ENCODE peak calls at places on chromosomes 12 and 14, in four cellular contexts. V is progenitor cell of endocrine pancreas, S is MCF 10A, D is GM12878. F is an unnamed sample.

GRCh38 chr14:68790656-68791077 is 2.2 kb downstream of the ZFP36L1 start:
- DNase-seq in V (no peak), D (no peak), S (no peak), F (no peak)

GRCh38 chr12:131860472-131861260 is 32.5 kb downstream of the MMP17 start:
- DNase-seq in D (no peak), V (no peak), S (peak), F (no peak)

GRCh38 chr14:66495214-66496098 is 9.3 kb downstream of the CCDC196 start:
- DNase-seq in V (no peak), D (peak), S (peak), F (peak)

GRCh38 chr12:49824886-49825285 is 3.3 kb downstream of the NCKAP5L start:
- DNase-seq in D (no peak), S (no peak), V (no peak), F (no peak)

GRCh38 chr12:94282675-94283074 is 134.3 kb downstream of the PLXNC1 start:
- DNase-seq in V (no peak), S (no peak), D (no peak), F (no peak)

GRCh38 chr12:90366286-90366685 is 588.7 kb downstream of the CCER1 start:
- DNase-seq in D (no peak), V (no peak), S (peak), F (no peak)

GRCh38 chr12:131386167-131386521 is 324.7 kb upstream of the SFSWAP start:
- DNase-seq in S (no peak), V (no peak), D (no peak), F (no peak)

GRCh38 chr14:105187116-105187515 is 6.0 kb upstream of the NUDT14 start:
- DNase-seq in S (no peak), D (no peak), V (no peak), F (no peak)

GRCh38 chr12:67111182-67111581 is 158.0 kb upstream of the CAND1 start:
- DNase-seq in D (no peak), V (no peak), S (no peak), F (no peak)

GRCh38 chr14:71620401-71620800 is 311.8 kb upstream of the RGS6 start:
- DNase-seq in S (no peak), V (no peak), D (no peak), F (no peak)

GRCh38 chr14:94164685-94165431 is 9.3 kb upstream of the PPP4R4 start:
- DNase-seq in S (no peak), D (no peak), V (no peak), F (no peak)

GRCh38 chr14:45519770-45520169 is 266.8 kb upstream of the MIS18BP1 start:
- DNase-seq in S (no peak), D (no peak), V (no peak), F (no peak)

GRCh38 chr14:68637106-68638021 is 155.5 kb downstream of the ZFP36L1 start:
- DNase-seq in D (no peak), S (no peak), V (peak), F (no peak)

GRCh38 chr12:23855813-23856212 is 93.7 kb downstream of the SOX5 start:
- DNase-seq in D (peak), S (no peak), V (no peak), F (no peak)

GRCh38 chr12:76719171-76719631 is 44.7 kb upstream of the ZDHHC17 start:
- DNase-seq in V (no peak), D (no peak), S (peak), F (no peak)

GRCh38 chr14:76827696-76828301 is 1.6 kb downstream of the LRRC74A start:
- DNase-seq in D (no peak), S (no peak), V (no peak), F (no peak)

GRCh38 chr14:70822706-70823185 is 13.4 kb upstream of the MAP3K9 start:
- DNase-seq in V (peak), S (no peak), D (no peak), F (peak)

GRCh38 chr12:60191676-60192359 is 596.0 kb downstream of the SLC16A7 start:
- DNase-seq in V (no peak), S (no peak), D (no peak), F (no peak)

GRCh38 chr12:18595406-18595805 is 142.4 kb downstream of the PLCZ1 start:
- DNase-seq in S (no peak), D (no peak), V (no peak), F (no peak)

GRCh38 chr12:64835926-64836325 is 11.5 kb downstream of the TBC1D30 start:
- DNase-seq in S (no peak), D (no peak), V (no peak), F (no peak)

GRCh38 chr14:76257111-76257803 is 105.5 kb downstream of the GPATCH2L start:
- DNase-seq in S (peak), V (no peak), D (no peak), F (no peak)

GRCh38 chr12:85996280-85996679 is 122.2 kb downstream of the NTS start:
- DNase-seq in S (peak), V (no peak), D (no peak), F (no peak)

GRCh38 chr12:10607885-10608458 is 5.4 kb downstream of the MAGOHB start:
- DNase-seq in S (peak), D (no peak), V (no peak), F (no peak)

GRCh38 chr12:124742702-124743101 is 121.0 kb downstream of the SCARB1 start:
- DNase-seq in S (no peak), V (no peak), D (no peak), F (no peak)

GRCh38 chr14:34113991-34114390 is 163.1 kb upstream of the EGLN3 start:
- DNase-seq in D (no peak), V (no peak), S (no peak), F (no peak)

GRCh38 chr12:94039914-94040313 is 108.5 kb upstream of the PLXNC1 start:
- DNase-seq in D (no peak), S (no peak), V (no peak), F (no peak)

GRCh38 chr14:37051153-37051552 is 121.3 kb downstream of the SLC25A21 start:
- DNase-seq in V (no peak), S (peak), D (no peak), F (no peak)

GRCh38 chr14:64720190-64720589 is 16.0 kb downstream of the PLEKHG3 start:
- DNase-seq in D (no peak), S (peak), V (no peak), F (no peak)

GRCh38 chr12:94500831-94501567 is 41.3 kb upstream of the CEP83 start:
- DNase-seq in D (no peak), S (peak), V (no peak), F (no peak)

GRCh38 chr12:132713123-132713522 is 2.5 kb downstream of the PGAM5 start:
- DNase-seq in D (no peak), S (no peak), V (no peak), F (no peak)

GRCh38 chr14:103846569-103847438 is 571 bp downstream of the PPP1R13B start:
- DNase-seq in V (peak), D (no peak), S (peak), F (no peak)

GRCh38 chr14:100145682-100146464 is 13.6 kb downstream of the DEGS2 start:
- DNase-seq in V (no peak), D (no peak), S (no peak), F (no peak)

GRCh38 chr12:132400011-132400641 is 70.7 kb upstream of the GALNT9 start:
- DNase-seq in V (no peak), D (no peak), S (no peak), F (no peak)

GRCh38 chr14:100076133-100076532 is 10.9 kb downstream of the EVL start:
- DNase-seq in S (peak), D (no peak), V (no peak), F (no peak)

GRCh38 chr12:123986374-123986920 is 13.4 kb downstream of the ZNF664 start:
- DNase-seq in V (no peak), S (no peak), D (no peak), F (no peak)

GRCh38 chr14:22572562-22573058 is 16.4 kb downstream of the DAD1 start:
- DNase-seq in S (no peak), D (no peak), V (no peak), F (no peak)

GRCh38 chr14:92633274-92633616 is 115.2 kb downstream of the LGMN start:
- DNase-seq in D (no peak), V (no peak), S (no peak), F (no peak)
- TF ChIP-seq CTCF in D (no peak), V (no peak), S (no peak), F (no peak)

GRCh38 chr12:12398026-12398859 is 41.4 kb downstream of the BORCS5 start:
- DNase-seq in V (no peak), D (no peak), S (peak), F (no peak)
- TF ChIP-seq CTCF in V (no peak), D (no peak), S (no peak), F (no peak)

GRCh38 chr12:114355389-114356088 is 50.4 kb downstream of the TBX5 start:
- DNase-seq in D (no peak), S (peak), V (no peak), F (no peak)
- TF ChIP-seq CTCF in D (no peak), S (no peak), V (peak), F (peak)

GRCh38 chr12:108394196-108394595 is 55.1 kb upstream of the CMKLR1 start:
- DNase-seq in S (no peak), V (no peak), D (no peak), F (no peak)
- TF ChIP-seq CTCF in S (no peak), V (no peak), D (no peak), F (no peak)

DNA sequence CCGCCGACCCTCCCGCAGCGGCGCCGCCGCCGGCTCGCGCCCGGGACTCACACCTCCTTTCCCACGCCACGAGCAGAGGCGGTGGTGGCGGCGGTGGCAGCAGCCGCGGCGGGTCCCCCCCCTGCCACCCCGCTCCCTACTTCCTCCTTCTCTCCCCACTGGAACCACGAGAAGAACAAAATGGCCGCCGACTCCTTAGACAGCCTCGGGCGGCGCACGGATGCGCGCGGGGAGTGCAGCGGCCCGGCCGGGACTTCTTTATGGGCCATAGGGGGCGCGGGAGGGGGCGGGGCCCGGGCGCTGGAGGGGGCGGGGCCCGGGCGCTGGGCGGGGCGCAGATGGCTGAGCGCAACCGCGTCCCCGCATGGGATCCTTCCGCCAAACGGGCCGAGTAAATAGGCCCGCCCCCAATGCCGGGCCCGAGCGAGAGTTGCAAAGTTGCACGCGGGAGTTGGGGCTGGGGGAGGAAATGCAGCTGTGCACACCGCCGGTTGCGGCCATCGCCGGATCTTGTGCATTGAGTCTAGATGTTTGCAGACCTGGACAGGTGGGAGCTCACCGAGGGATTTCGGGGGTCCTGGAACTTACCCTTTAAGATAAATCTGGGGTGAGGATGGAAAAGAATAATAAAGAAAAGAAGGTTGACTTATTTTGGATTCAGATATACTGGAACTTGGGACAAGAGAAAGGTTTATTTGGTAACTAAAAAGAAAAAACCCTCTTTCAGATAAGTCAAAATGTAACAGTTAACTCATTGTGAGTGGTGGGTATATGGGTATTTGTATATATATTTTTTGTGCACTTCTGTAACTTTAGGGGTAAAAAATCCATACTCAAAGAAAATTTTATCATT is at the start of gene PPP1CC:
- DNase-seq in V (peak), S (peak), D (peak), F (peak)
- TF ChIP-seq CTCF in V (no peak), S (no peak), D (no peak), F (no peak)

GRCh38 chr12:57087689-57088441 is 1.0 kb upstream of the NAB2 start:
- DNase-seq in D (peak), S (peak), V (peak), F (peak)

GRCh38 chr12:57086951-57087688 is 1.8 kb upstream of the NAB2 start:
- DNase-seq in V (peak), D (no peak), S (peak), F (no peak)

GRCh38 chr12:57089259-57090245 is 638 bp downstream of the NAB2 start:
- DNase-seq in V (no peak), D (no peak), S (peak), F (peak)

GRCh38 chr12:57088442-57089258 is at the start of gene NAB2:
- DNase-seq in S (peak), D (peak), V (peak), F (peak)

GRCh38 chr12:57085999-57086950 is 2.6 kb upstream of the NAB2 start:
- DNase-seq in S (peak), V (no peak), D (no peak), F (no peak)
- TF ChIP-seq CTCF in S (no peak), V (peak), D (peak), F (peak)

GRCh38 chr14:29489911-29490310 is 437.7 kb downstream of the PRKD1 start:
- DNase-seq in V (no peak), D (no peak), S (no peak), F (no peak)

DNA sequence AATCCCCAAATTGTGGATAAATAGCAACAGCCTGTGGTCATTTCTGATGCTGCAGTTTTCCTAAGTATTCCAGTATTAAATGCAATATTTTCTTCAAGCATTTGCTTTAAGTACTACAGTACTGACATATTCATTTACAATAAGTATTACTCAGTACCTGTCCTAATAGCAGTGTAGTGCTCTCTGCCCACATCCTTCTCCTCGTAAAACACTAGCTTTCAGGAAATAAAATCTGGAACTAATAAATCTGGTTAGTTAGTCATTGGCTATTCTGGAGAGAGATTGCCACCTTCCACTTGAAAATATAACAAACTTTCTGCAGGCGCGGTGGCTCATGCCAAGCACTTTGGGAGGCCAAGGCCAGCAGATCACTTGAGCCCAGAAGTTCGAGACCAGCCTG is 441.5 kb downstream of the PRKD1 start:
- DNase-seq in V (no peak), D (no peak), S (no peak), F (no peak)
- TF ChIP-seq CTCF in V (no peak), D (no peak), S (no peak), F (no peak)

GRCh38 chr12:66041651-66042363 is 88.7 kb downstream of the LLPH start:
- DNase-seq in S (no peak), D (no peak), V (no peak), F (no peak)

GRCh38 chr12:66032739-66033138 is 97.8 kb downstream of the LLPH start:
- DNase-seq in S (no peak), D (no peak), V (no peak), F (no peak)

GRCh38 chr12:66035289-66035961 is 95.1 kb downstream of the LLPH start:
- DNase-seq in D (no peak), V (no peak), S (peak), F (peak)

DNA sequence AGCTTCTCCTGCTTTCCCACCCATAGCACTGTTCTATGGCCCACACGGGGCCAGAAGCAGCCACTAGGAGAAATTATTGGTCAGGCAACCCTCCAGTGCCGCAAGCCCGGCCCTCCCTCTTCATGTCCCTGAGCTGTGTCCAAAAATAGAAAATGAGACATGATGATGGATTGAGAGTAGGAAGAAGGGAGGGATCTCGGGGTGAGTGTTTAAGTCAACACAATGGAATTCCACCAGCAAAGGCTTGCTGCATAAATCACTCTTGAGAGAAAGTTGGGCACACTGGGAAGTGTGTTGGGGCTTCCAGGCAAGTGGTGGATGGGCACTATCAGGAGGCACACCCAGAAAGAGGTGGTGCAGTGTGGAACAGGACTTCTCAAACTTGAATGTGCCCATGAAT is 94.2 kb downstream of the LLPH start:
- DNase-seq in D (no peak), S (peak), V (no peak), F (no peak)
- TF ChIP-seq CTCF in D (no peak), S (no peak), V (no peak), F (no peak)